ENCODE peak calls at places on chromosomes 7 and 10, in seven cellular contexts. M, J, N, I, L, R and Z are unnamed samples.

GRCh38 chr7:142025896-142026295 is 30.2 kb downstream of the MGAM start:
- DNase-seq in M (no peak), J (no peak), N (no peak), I (no peak), L (no peak), R (no peak), Z (peak)

GRCh38 chr7:410395-410910 is 109.2 kb downstream of the PDGFA start:
- DNase-seq in M (peak), J (no peak), N (no peak), I (peak), L (no peak), R (no peak), Z (no peak)

GRCh38 chr7:27143950-27144798 is 693 bp upstream of the HOXA5 start:
- DNase-seq in M (no peak), J (no peak), N (no peak), I (no peak), L (no peak), R (no peak), Z (no peak)

GRCh38 chr10:49092477-49092876 is 22.8 kb downstream of the VSTM4 start:
- DNase-seq in M (no peak), J (no peak), N (no peak), I (no peak), L (no peak), R (no peak), Z (no peak)

GRCh38 chr7:99824091-99824490 is 3.7 kb upstream of the CYP3A43 start:
- DNase-seq in M (no peak), J (no peak), N (no peak), I (peak), L (no peak), R (no peak), Z (no peak)

GRCh38 chr10:126749030-126749655 is 78.7 kb upstream of the C10orf90 start:
- DNase-seq in M (peak), J (peak), N (peak), I (peak), L (peak), R (peak), Z (peak)

GRCh38 chr10:46555713-46556514 is 544 bp downstream of the GPRIN2 start:
- DNase-seq in M (peak), J (no peak), N (no peak), I (peak), L (no peak), R (no peak), Z (no peak)

GRCh38 chr10:73850205-73850604 is 24.1 kb downstream of the CAMK2G start:
- DNase-seq in M (no peak), J (no peak), N (no peak), I (no peak), L (no peak), R (no peak), Z (no peak)